ENCODE peak calls at places on chromosomes 2 and 18, in nine cellular contexts. W is lung, G is GM10248, Y is GM20000, X is RWPE1, T is fibroblast of lung, J is AG10803, Z is sigmoid colon, V is AG09319. M is an unnamed sample.

GRCh38 chr2:37457401-37457901 is 113.0 kb downstream of the QPCT start:
- DNase-seq in W (no peak), G (no peak), Y (no peak), X (no peak), T (peak; percentile 45), J (peak; percentile 73), Z (no peak), V (no peak), M (peak; percentile 65)

GRCh38 chr18:58943896-58944295 is 79.2 kb downstream of the ZNF532 start:
- DNase-seq in W (no peak), G (no peak), Y (no peak), X (no peak), T (no peak), J (no peak), Z (no peak), V (no peak), M (no peak)

GRCh38 chr2:236180831-236181453 is 12.8 kb upstream of the GBX2 start:
- DNase-seq in W (no peak), G (peak; percentile 61), Y (peak; percentile 76), X (peak; percentile 75), T (peak; percentile 73), J (peak; percentile 58), Z (peak; percentile 66), V (no peak), M (peak; percentile 45)

GRCh38 chr18:73254564-73254963 is 386.8 kb upstream of the NETO1 start:
- DNase-seq in W (no peak), G (no peak), Y (no peak), X (no peak), T (no peak), J (no peak), Z (no peak), V (no peak), M (no peak)

GRCh38 chr2:62452701-62453449 is 53.1 kb downstream of the TMEM17 start:
- DNase-seq in W (no peak), G (no peak), Y (no peak), X (no peak), T (no peak), J (no peak), Z (no peak), V (no peak), M (no peak)

GRCh38 chr2:16900405-16901025 is 234.9 kb upstream of the CYRIA start:
- DNase-seq in W (no peak), G (no peak), Y (no peak), X (no peak), T (no peak), J (no peak), Z (no peak), V (no peak), M (no peak)

GRCh38 chr2:96347395-96347794 is 11.8 kb downstream of the NCAPH start:
- DNase-seq in W (no peak), G (no peak), Y (no peak), X (no peak), T (no peak), J (no peak), Z (no peak), V (no peak), M (no peak)

GRCh38 chr2:55707751-55708150 is 14.1 kb upstream of the PNPT1 start:
- DNase-seq in W (no peak), G (no peak), Y (no peak), X (no peak), T (no peak), J (no peak), Z (no peak), V (no peak), M (no peak)

GRCh38 chr2:84942166-84942565 is 28.8 kb upstream of the KCMF1 start:
- DNase-seq in W (no peak), G (no peak), Y (no peak), X (no peak), T (no peak), J (no peak), Z (no peak), V (no peak), M (no peak)

GRCh38 chr2:37464064-37464463 is 119.6 kb downstream of the QPCT start:
- DNase-seq in W (no peak), G (no peak), Y (no peak), X (no peak), T (no peak), J (no peak), Z (no peak), V (no peak), M (no peak)

GRCh38 chr2:118661184-118661583 is 186.3 kb downstream of the EN1 start:
- DNase-seq in W (no peak), G (no peak), Y (no peak), X (no peak), T (no peak), J (no peak), Z (no peak), V (no peak), M (no peak)

GRCh38 chr2:31266804-31267203 is 32.9 kb downstream of the EHD3 start:
- DNase-seq in W (no peak), G (no peak), Y (no peak), X (no peak), T (no peak), J (no peak), Z (no peak), V (no peak), M (no peak)

GRCh38 chr2:31270136-31270535 is 36.2 kb downstream of the EHD3 start:
- DNase-seq in W (no peak), G (no peak), Y (no peak), X (peak; percentile 38), T (peak; percentile 24), J (peak; percentile 65), Z (no peak), V (peak; percentile 60), M (peak; percentile 85)

GRCh38 chr2:31269087-31269486 is 35.1 kb downstream of the EHD3 start:
- DNase-seq in W (no peak), G (no peak), Y (no peak), X (no peak), T (peak; percentile 51), J (peak; percentile 22), Z (no peak), V (no peak), M (peak; percentile 44)

GRCh38 chr2:31267437-31268120 is 33.6 kb downstream of the EHD3 start:
- DNase-seq in W (no peak), G (no peak), Y (no peak), X (no peak), T (no peak), J (no peak), Z (no peak), V (no peak), M (no peak)

DNA sequence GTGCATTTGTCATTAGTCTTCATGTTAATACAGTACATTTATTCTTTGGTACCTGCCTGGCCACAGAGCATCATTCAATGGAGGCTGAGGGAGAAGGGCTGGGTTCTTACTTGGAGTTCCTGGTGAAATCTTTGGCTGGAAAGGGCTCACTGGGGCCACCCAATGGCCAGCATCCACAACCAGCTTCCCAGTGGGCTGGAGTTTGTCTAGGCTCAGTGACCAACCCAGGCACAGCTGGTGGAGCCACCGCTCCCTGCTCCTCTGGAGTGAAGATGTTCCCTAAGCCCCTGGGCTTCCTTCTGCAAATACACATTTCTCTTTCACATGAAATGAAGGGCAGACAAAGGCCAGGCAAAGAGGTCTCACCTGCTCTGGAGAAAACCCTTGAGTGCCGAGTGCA is 34.4 kb downstream of the EHD3 start:
- DNase-seq in W (no peak), G (no peak), Y (no peak), X (no peak), T (no peak), J (no peak), Z (no peak), V (no peak), M (no peak)
- TF ChIP-seq CTCF in W (no peak), G (no peak), Y (no peak), X (no peak), T (no peak), J (no peak), Z (no peak), V (no peak), M (peak; percentile 26)

GRCh38 chr18:56083097-56083865 is 495.3 kb upstream of the TCF4 start:
- DNase-seq in W (no peak), G (no peak), Y (no peak), X (no peak), T (peak; percentile 93), J (no peak), Z (no peak), V (no peak), M (no peak)
- TF ChIP-seq CTCF in W (no peak), G (no peak), Y (no peak), X (no peak), T (no peak), J (no peak), Z (no peak), V (peak; percentile 1), M (peak; percentile 11)

GRCh38 chr18:50862401-50862800 is 16.5 kb upstream of the ME2 start:
- DNase-seq in W (no peak), G (no peak), Y (no peak), X (no peak), T (no peak), J (no peak), Z (no peak), V (no peak), M (no peak)

GRCh38 chr18:50863840-50864239 is 15.1 kb upstream of the ME2 start:
- DNase-seq in W (no peak), G (no peak), Y (no peak), X (no peak), T (no peak), J (no peak), Z (no peak), V (no peak), M (no peak)

GRCh38 chr18:50870138-50870845 is 8.6 kb upstream of the ME2 start:
- DNase-seq in W (peak; percentile 68), G (no peak), Y (no peak), X (peak; percentile 52), T (peak; percentile 46), J (peak; percentile 54), Z (no peak), V (no peak), M (peak; percentile 80)

GRCh38 chr18:50869150-50869549 is 9.8 kb upstream of the ME2 start:
- DNase-seq in W (no peak), G (no peak), Y (no peak), X (no peak), T (no peak), J (no peak), Z (no peak), V (no peak), M (no peak)

GRCh38 chr18:50866765-50867164 is 12.2 kb upstream of the ME2 start:
- DNase-seq in W (no peak), G (peak; percentile 31), Y (peak; percentile 39), X (no peak), T (peak; percentile 33), J (no peak), Z (no peak), V (no peak), M (peak; percentile 14)
- TF ChIP-seq CTCF in W (no peak), G (peak; percentile 42), Y (no peak), X (peak; percentile 11), T (no peak), J (peak; percentile 27), Z (no peak), V (peak; percentile 28), M (peak; percentile 50)

GRCh38 chr2:46769809-46770208 is 145.8 kb downstream of the MCFD2 start:
- DNase-seq in W (no peak), G (no peak), Y (no peak), X (no peak), T (no peak), J (no peak), Z (no peak), V (no peak), M (no peak)
- TF ChIP-seq CTCF in W (no peak), G (no peak), Y (no peak), X (no peak), T (peak; percentile 10), J (peak; percentile 29), Z (no peak), V (no peak), M (peak; percentile 43)